ENCODE peak calls at places on chromosomes 7 and 10, in eight cellular contexts. Y, T, F, W, D, S, P and I are unnamed samples.

GRCh38 chr10:63456437-63457210 is 9.2 kb downstream of the JMJD1C start:
- DNase-seq in S (no peak), F (no peak), Y (no peak), T (no peak), D (no peak), P (no peak), W (peak; percentile 76), I (no peak)

GRCh38 chr7:36583318-36583717 is 141.0 kb downstream of the AOAH start:
- DNase-seq in D (no peak), P (no peak), Y (no peak), S (no peak), W (no peak), F (no peak), T (no peak), I (no peak)

GRCh38 chr10:1186693-1186990 is 130.5 kb downstream of the WDR37 start:
- DNase-seq in W (no peak), Y (no peak), T (no peak), F (no peak), S (no peak), D (no peak), P (no peak), I (no peak)

GRCh38 chr7:96826089-96826488 is 116.4 kb upstream of the SEM1 start:
- DNase-seq in W (no peak), P (no peak), S (no peak), Y (no peak), T (no peak), D (no peak), F (no peak), I (no peak)

GRCh38 chr7:129168219-129168991 is 20.0 kb upstream of the SMO start:
- DNase-seq in P (no peak), F (no peak), S (no peak), Y (peak; percentile 56), W (no peak), T (no peak), D (no peak), I (no peak)

GRCh38 chr10:88949051-88949450 is 3.5 kb downstream of the ACTA2 start:
- DNase-seq in S (no peak), P (no peak), D (no peak), T (no peak), F (no peak), W (no peak), Y (no peak), I (no peak)

GRCh38 chr10:96416643-96417042 is 57.8 kb upstream of the OPALIN start:
- DNase-seq in F (no peak), T (no peak), D (no peak), Y (no peak), S (no peak), W (no peak), P (no peak), I (no peak)

GRCh38 chr7:21999896-22000295 is 54.2 kb upstream of the CDCA7L start:
- DNase-seq in S (no peak), W (no peak), P (no peak), D (no peak), Y (no peak), F (no peak), T (no peak), I (no peak)

GRCh38 chr7:97731736-97732370 is at the start of gene TAC1:
- DNase-seq in S (no peak), P (no peak), F (no peak), W (no peak), D (no peak), T (no peak), Y (peak; percentile 61), I (peak; percentile 6)

GRCh38 chr7:55512635-55513034 is 59.7 kb downstream of the VOPP1 start:
- DNase-seq in S (no peak), Y (no peak), P (no peak), T (no peak), F (no peak), W (no peak), D (no peak), I (no peak)

GRCh38 chr10:130686680-130687300 is 550.6 kb downstream of the GLRX3 start:
- DNase-seq in F (no peak), D (no peak), T (no peak), S (no peak), W (peak; percentile 9), Y (peak; percentile 70), P (no peak), I (no peak)

GRCh38 chr10:119667562-119668328 is 16.6 kb downstream of the BAG3 start:
- DNase-seq in S (peak; percentile 92), P (no peak), D (peak; percentile 16), Y (peak; percentile 71), T (no peak), W (peak; percentile 96), F (no peak), I (peak; percentile 81)